ENCODE peak calls at places on chromosomes 13 and 19, in five cellular contexts. C, T, J, X and Z are unnamed samples.

GRCh38 chr19:6233051-6233826 is 46.5 kb downstream of the MLLT1 start:
- DNase-seq in T (no peak), J (no peak), C (no peak), X (peak), Z (no peak)

GRCh38 chr13:73521291-73521626 is 462.5 kb downstream of the KLF5 start:
- DNase-seq in X (no peak), J (no peak), C (no peak), T (no peak), Z (no peak)

GRCh38 chr19:48724796-48725753 is 5.5 kb upstream of the MAMSTR start:
- DNase-seq in C (peak), J (no peak), X (peak), T (peak), Z (peak)

GRCh38 chr19:4164262-4164661 is 10.8 kb downstream of the CREB3L3 start:
- DNase-seq in C (no peak), J (no peak), X (no peak), T (no peak), Z (no peak)

GRCh38 chr13:99619207-99619606 is 117.9 kb downstream of the TM9SF2 start:
- DNase-seq in X (no peak), J (no peak), T (no peak), C (no peak), Z (no peak)

GRCh38 chr13:20470136-20470535 is 55.5 kb downstream of the CRYL1 start:
- DNase-seq in C (no peak), T (no peak), J (no peak), X (no peak), Z (no peak)

GRCh38 chr19:7509625-7510024 is 6.3 kb upstream of the ZNF358 start:
- DNase-seq in C (no peak), T (no peak), X (no peak), J (peak), Z (no peak)

GRCh38 chr13:94371855-94372254 is 107.6 kb downstream of the DCT start:
- DNase-seq in T (no peak), C (no peak), X (no peak), J (no peak), Z (no peak)

GRCh38 chr19:7191946-7192691 is 102.1 kb downstream of the INSR start:
- DNase-seq in T (no peak), X (no peak), J (no peak), C (no peak), Z (no peak)

GRCh38 chr19:29528946-29529645 is 3.3 kb downstream of the VSTM2B start:
- DNase-seq in C (no peak), J (peak), X (no peak), T (peak), Z (no peak)
- TF ChIP-seq CTCF in C (no peak), J (no peak), X (no peak), T (no peak), Z (no peak)

DNA sequence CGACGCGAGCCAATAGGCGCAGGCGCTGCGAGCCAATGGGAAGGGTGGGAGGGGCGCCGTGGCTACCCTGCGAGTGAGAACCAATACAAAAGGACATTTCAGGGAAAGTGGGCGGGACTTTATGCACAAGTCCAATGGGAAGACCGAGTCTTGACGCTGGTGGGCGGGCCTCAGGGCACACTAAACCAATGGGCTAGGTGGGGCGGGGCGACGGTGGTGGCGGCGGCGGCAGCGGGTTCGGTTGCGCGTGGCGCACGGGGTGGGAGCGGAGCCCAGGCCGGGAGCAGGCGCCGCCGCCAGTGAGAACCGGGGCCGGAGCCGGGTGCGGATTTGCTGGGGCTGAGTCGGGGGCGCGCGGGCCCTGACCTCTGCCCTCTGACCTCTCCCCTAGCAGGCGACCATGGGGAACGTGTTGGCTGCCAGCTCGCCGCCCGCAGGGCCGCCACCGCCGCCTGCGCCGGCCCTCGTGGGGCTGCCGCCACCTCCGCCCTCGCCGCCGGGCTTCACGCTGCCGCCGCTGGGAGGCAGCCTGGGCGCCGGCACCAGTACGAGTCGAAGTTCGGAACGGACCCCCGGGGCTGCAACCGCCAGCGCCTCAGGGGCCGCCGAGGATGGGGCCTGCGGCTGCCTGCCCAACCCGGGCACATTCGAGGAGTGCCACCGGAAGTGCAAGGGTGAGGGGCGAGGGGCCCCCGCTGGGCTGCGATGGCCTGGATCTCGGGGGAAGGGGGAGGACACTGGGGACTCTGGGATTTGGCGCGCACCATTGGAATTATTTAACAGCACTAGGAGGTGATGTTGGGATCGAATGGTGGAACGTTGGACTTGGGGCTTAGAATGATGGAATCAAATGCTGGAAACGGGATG is at the start of gene TOMM40:
- DNase-seq in X (no peak), T (no peak), C (no peak), J (peak), Z (no peak)
- H3K9ac ChIP-seq in X (peak), T (peak), C (peak), J (peak), Z (peak)

GRCh38 chr13:41386206-41386605 is 71.1 kb upstream of the RGCC start:
- DNase-seq in X (no peak), C (no peak), J (no peak), T (no peak), Z (no peak)

GRCh38 chr13:41389580-41389979 is 67.8 kb upstream of the RGCC start:
- DNase-seq in C (no peak), T (no peak), X (no peak), J (no peak), Z (no peak)

GRCh38 chr13:41383400-41383799 is 72.3 kb downstream of the NAA16 start:
- DNase-seq in C (no peak), X (peak), T (no peak), J (no peak), Z (no peak)

GRCh38 chr13:41388143-41388881 is 69.0 kb upstream of the RGCC start:
- DNase-seq in T (no peak), C (no peak), J (no peak), X (no peak), Z (no peak)

GRCh38 chr13:41384749-41385503 is 72.4 kb upstream of the RGCC start:
- DNase-seq in J (no peak), C (peak), X (peak), T (no peak), Z (no peak)
- TF ChIP-seq CTCF in J (peak), C (peak), X (no peak), T (peak), Z (no peak)

GRCh38 chr19:46442808-46443450 is 14.2 kb upstream of the PNMA8C start:
- DNase-seq in X (peak), J (no peak), T (peak), C (peak), Z (no peak)

GRCh38 chr19:46447824-46448223 is 19.1 kb upstream of the PNMA8C start:
- DNase-seq in J (no peak), T (no peak), X (no peak), C (no peak), Z (no peak)

GRCh38 chr19:46446021-46446420 is 17.3 kb upstream of the PNMA8C start:
- DNase-seq in C (no peak), T (no peak), J (no peak), X (no peak), Z (no peak)

GRCh38 chr19:46448601-46449000 is 19.9 kb upstream of the PNMA8C start:
- DNase-seq in X (no peak), J (no peak), C (no peak), T (no peak), Z (no peak)

GRCh38 chr19:46447006-46447405 is 18.3 kb upstream of the PNMA8C start:
- DNase-seq in T (no peak), X (no peak), J (no peak), C (no peak), Z (no peak)
- H3K9ac ChIP-seq in T (no peak), X (no peak), J (no peak), C (no peak), Z (no peak)

GRCh38 chr13:98142427-98143156 is at the start of gene FARP1:
- DNase-seq in X (peak), C (peak), J (peak), T (peak), Z (no peak)
- TF ChIP-seq CTCF in X (no peak), C (no peak), J (peak), T (peak), Z (peak)

GRCh38 chr13:110924639-110924934 is 9.7 kb upstream of the ANKRD10 start:
- DNase-seq in C (no peak), X (no peak), T (no peak), J (peak), Z (no peak)
- H3K9ac ChIP-seq in C (no peak), X (no peak), T (no peak), J (no peak), Z (no peak)

GRCh38 chr19:14467816-14468215 is 7.3 kb downstream of the PTGER1 start:
- DNase-seq in X (no peak), T (peak), J (no peak), C (peak), Z (no peak)
- TF ChIP-seq CTCF in X (no peak), T (peak), J (no peak), C (peak), Z (peak)